ENCODE peak calls at places on chromosomes 5 and 9, in ten cellular contexts. M is skeletal muscle cell; H is left ventricle myocardium inferior; X is dermis blood vessel endothelial cell; Y is neural crest cell; G is naive thymus-derived CD4-positive, alpha-beta T cell; L is EL; O is stimulated activated CD4-positive, alpha-beta T cell treated with anti-CD3 and anti-CD28 coated beads, Interleukin-2, amount 100 ng/mL, for 4 hours; V is stimulated activated CD8-positive, alpha-beta memory T cell treated with anti-CD3 and anti-CD28 coated beads, Interleukin-4, amount 100 ng/mL, for 48 hours; P is activated T-helper 1 cell treated with Interleukin-2 at 50 U/mL for 16 hours. I is an unnamed sample.

GRCh38 chr5:34008721-34009120 is 871 bp upstream of the AMACR start:
- DNase-seq in M (no peak), H (no peak), X (no peak), Y (no peak), G (no peak), L (no peak), O (no peak), V (no peak), P (no peak), I (no peak)

GRCh38 chr9:131747352-131747751 is 7.5 kb upstream of the RAPGEF1 start:
- DNase-seq in M (no peak), H (no peak), X (peak; percentile 82), Y (no peak), G (no peak), L (peak; percentile 54), O (no peak), V (no peak), P (no peak), I (peak; percentile 75)

GRCh38 chr9:138006576-138007233 is 129.1 kb downstream of the CACNA1B start:
- DNase-seq in M (no peak), H (no peak), X (no peak), Y (no peak), G (no peak), L (no peak), O (no peak), V (no peak), P (no peak), I (no peak)

GRCh38 chr5:144335561-144335960 is 164.9 kb downstream of the KCTD16 start:
- DNase-seq in M (no peak), H (no peak), X (no peak), Y (no peak), G (no peak), L (no peak), O (no peak), V (no peak), P (no peak), I (no peak)

GRCh38 chr9:93958121-93958874 is 3.1 kb upstream of the BARX1 start:
- DNase-seq in M (no peak), H (no peak), X (no peak), Y (no peak), G (no peak), L (no peak), O (no peak), V (peak; percentile 55), P (no peak), I (no peak)

GRCh38 chr9:28598396-28598795 is 1025.1 kb upstream of the C9orf72 start:
- DNase-seq in M (no peak), H (no peak), X (no peak), Y (no peak), G (no peak), L (no peak), O (no peak), V (no peak), P (no peak), I (no peak)

GRCh38 chr5:123099514-123100151 is 10.6 kb downstream of the PRDM6 start:
- DNase-seq in M (no peak), H (no peak), X (peak; percentile 24), Y (peak; percentile 38), G (no peak), L (peak; percentile 29), O (no peak), V (no peak), P (no peak), I (peak; percentile 33)

GRCh38 chr5:142235050-142235797 is 89.6 kb downstream of the SPRY4 start:
- DNase-seq in M (no peak), H (no peak), X (peak; percentile 82), Y (peak; percentile 38), G (no peak), L (no peak), O (peak; percentile 35), V (no peak), P (no peak), I (no peak)

GRCh38 chr9:131190191-131190590 is 64.8 kb downstream of the NUP214 start:
- DNase-seq in M (no peak), H (no peak), X (no peak), Y (no peak), G (no peak), L (no peak), O (no peak), V (no peak), P (no peak), I (no peak)

GRCh38 chr9:94139672-94140417 is 55.6 kb downstream of the PTPDC1 start:
- DNase-seq in M (peak; percentile 92), H (peak; percentile 85), X (peak; percentile 95), Y (no peak), G (no peak), L (peak; percentile 98), O (no peak), V (no peak), P (no peak), I (peak; percentile 97)

GRCh38 chr9:92635760-92636159 is 34.2 kb downstream of the IPPK start:
- DNase-seq in M (no peak), H (no peak), X (no peak), Y (no peak), G (no peak), L (no peak), O (no peak), V (peak; percentile 16), P (no peak), I (no peak)

GRCh38 chr5:98121036-98121936 is 652.2 kb upstream of the RGMB start:
- DNase-seq in M (no peak), H (no peak), X (no peak), Y (no peak), G (no peak), L (no peak), O (no peak), V (no peak), P (no peak), I (no peak)

GRCh38 chr5:61313960-61314681 is 17.9 kb upstream of the ZSWIM6 start:
- DNase-seq in M (peak; percentile 88), H (no peak), X (peak; percentile 96), Y (no peak), G (no peak), L (peak; percentile 93), O (no peak), V (no peak), P (no peak), I (peak; percentile 93)

GRCh38 chr9:132506907-132507669 is 75.3 kb upstream of the BARHL1 start:
- DNase-seq in M (no peak), H (no peak), X (no peak), Y (no peak), G (no peak), L (no peak), O (no peak), V (no peak), P (no peak), I (peak; percentile 13)

GRCh38 chr9:81244631-81245030 is 444.7 kb downstream of the TLE1 start:
- DNase-seq in M (no peak), H (no peak), X (no peak), Y (no peak), G (no peak), L (no peak), O (no peak), V (no peak), P (no peak), I (peak; percentile 43)

GRCh38 chr9:113343732-113344231 is 3.7 kb upstream of the WDR31 start:
- DNase-seq in M (peak; percentile 41), H (peak; percentile 69), X (peak; percentile 23), Y (no peak), G (no peak), L (peak; percentile 25), O (no peak), V (no peak), P (no peak), I (peak; percentile 51)

GRCh38 chr5:122701640-122702523 is 73.0 kb upstream of the SNX2 start:
- DNase-seq in M (no peak), H (no peak), X (no peak), Y (no peak), G (no peak), L (no peak), O (no peak), V (peak; percentile 28), P (no peak), I (no peak)

GRCh38 chr9:121272401-121272948 is 4.5 kb downstream of the GSN start:
- DNase-seq in M (no peak), H (no peak), X (no peak), Y (no peak), G (no peak), L (no peak), O (no peak), V (no peak), P (no peak), I (no peak)

GRCh38 chr9:71675129-71675856 is 93.0 kb downstream of the CEMIP2 start:
- DNase-seq in M (no peak), H (no peak), X (no peak), Y (no peak), G (no peak), L (no peak), O (no peak), V (no peak), P (no peak), I (no peak)

GRCh38 chr5:97019435-97020117 is 83.7 kb downstream of the LNPEP start:
- DNase-seq in M (no peak), H (no peak), X (peak; percentile 8), Y (no peak), G (no peak), L (peak; percentile 22), O (no peak), V (no peak), P (no peak), I (peak; percentile 15)

GRCh38 chr9:100466171-100466827 is 6.7 kb upstream of the TMEFF1 start:
- DNase-seq in M (no peak), H (no peak), X (no peak), Y (no peak), G (no peak), L (no peak), O (no peak), V (no peak), P (no peak), I (no peak)

GRCh38 chr5:95178046-95178651 is 106.7 kb downstream of the MCTP1 start:
- DNase-seq in M (peak; percentile 86), H (no peak), X (peak; percentile 91), Y (peak; percentile 25), G (no peak), L (peak; percentile 27), O (no peak), V (no peak), P (no peak), I (peak; percentile 0)

GRCh38 chr9:135602789-135603481 is 36.4 kb downstream of the GLT6D1 start:
- DNase-seq in M (no peak), H (peak; percentile 14), X (peak; percentile 70), Y (peak; percentile 58), G (no peak), L (peak; percentile 36), O (peak; percentile 24), V (peak; percentile 81), P (peak; percentile 24), I (peak; percentile 22)

GRCh38 chr5:41290810-41291209 is 77.5 kb upstream of the C6 start:
- DNase-seq in M (no peak), H (no peak), X (no peak), Y (no peak), G (no peak), L (no peak), O (no peak), V (no peak), P (no peak), I (no peak)

GRCh38 chr5:78799254-78800017 is 150.9 kb upstream of the LHFPL2 start:
- DNase-seq in M (no peak), H (no peak), X (no peak), Y (no peak), G (no peak), L (peak; percentile 69), O (no peak), V (no peak), P (no peak), I (peak; percentile 54)

GRCh38 chr9:136627703-136628102 is 35.0 kb upstream of the EGFL7 start:
- DNase-seq in M (no peak), H (no peak), X (no peak), Y (no peak), G (no peak), L (no peak), O (no peak), V (no peak), P (no peak), I (no peak)

GRCh38 chr5:164580155-164580554 is 1074.7 kb downstream of the MAT2B start:
- DNase-seq in M (no peak), H (no peak), X (no peak), Y (no peak), G (no peak), L (no peak), O (no peak), V (no peak), P (no peak), I (no peak)

GRCh38 chr9:2181794-2182193 is 166.6 kb downstream of the SMARCA2 start:
- DNase-seq in M (no peak), H (no peak), X (peak; percentile 50), Y (peak; percentile 26), G (no peak), L (peak; percentile 23), O (no peak), V (peak; percentile 53), P (no peak), I (no peak)

I was measured in foreskin fibroblast.